ENCODE peak calls at places on chromosomes 1 and 21, in ten cellular contexts. R is endothelial cell, B is HCT116, A is mammary epithelial cell, S is right atrium auricular region, O is keratinocyte, F is AG09319, E is AG04450, D is fibroblast of lung, W is cardiac muscle cell. J is an unnamed sample.

GRCh38 chr1:206082831-206083695 is 30.1 kb downstream of the RHEX start:
- DNase-seq in R (no peak), B (no peak), A (no peak), S (no peak), O (no peak), F (no peak), E (no peak), D (no peak), W (peak), J (no peak)

GRCh38 chr1:178051071-178051470 is 42.8 kb upstream of the RASAL2 start:
- DNase-seq in R (no peak), B (no peak), A (no peak), S (no peak), O (no peak), F (no peak), E (no peak), D (no peak), W (no peak), J (no peak)

GRCh38 chr1:47507921-47508894 is 70.4 kb downstream of the FOXD2 start:
- DNase-seq in R (peak), B (no peak), A (no peak), S (no peak), O (no peak), F (no peak), E (no peak), D (no peak), W (peak), J (no peak)

GRCh38 chr21:33070921-33071877 is 1.3 kb downstream of the OLIG1 start:
- DNase-seq in R (peak), B (no peak), A (peak), S (no peak), O (no peak), F (no peak), E (no peak), D (no peak), W (peak), J (no peak)

GRCh38 chr1:39379187-39379586 is 112.2 kb upstream of the BMP8A start:
- DNase-seq in R (no peak), B (no peak), A (no peak), S (no peak), O (no peak), F (no peak), E (no peak), D (no peak), W (no peak), J (no peak)

GRCh38 chr1:96872757-96873156 is 151.2 kb downstream of the PTBP2 start:
- DNase-seq in R (no peak), B (no peak), A (peak), S (no peak), O (no peak), F (no peak), E (no peak), D (no peak), W (no peak), J (no peak)

GRCh38 chr1:212618466-212619210 is 10.1 kb downstream of the ATF3 start:
- DNase-seq in R (no peak), B (no peak), A (no peak), S (no peak), O (no peak), F (no peak), E (no peak), D (no peak), W (no peak), J (peak)

GRCh38 chr1:23682946-23683345 is 8.7 kb upstream of the RPL11 start:
- DNase-seq in R (no peak), B (no peak), A (no peak), S (no peak), O (no peak), F (no peak), E (no peak), D (no peak), W (no peak), J (no peak)

GRCh38 chr1:16905112-16905855 is 9.5 kb downstream of the RNU1-2 start:
- DNase-seq in R (no peak), B (peak), A (peak), S (no peak), O (peak), F (no peak), E (peak), D (peak), W (peak), J (peak)

GRCh38 chr1:103529746-103530145 is 4.2 kb downstream of the RNPC3 start:
- DNase-seq in R (no peak), B (no peak), A (peak), S (no peak), O (no peak), F (no peak), E (no peak), D (no peak), W (no peak), J (peak)

GRCh38 chr1:84377480-84378095 is 20.7 kb upstream of the DNASE2B start:
- DNase-seq in R (no peak), B (no peak), A (peak), S (no peak), O (no peak), F (peak), E (peak), D (peak), W (no peak), J (peak)

GRCh38 chr21:24895885-24896734 is 711.2 kb downstream of the MRPL39 start:
- DNase-seq in R (peak), B (no peak), A (no peak), S (no peak), O (no peak), F (no peak), E (no peak), D (peak), W (peak), J (peak)

DNA sequence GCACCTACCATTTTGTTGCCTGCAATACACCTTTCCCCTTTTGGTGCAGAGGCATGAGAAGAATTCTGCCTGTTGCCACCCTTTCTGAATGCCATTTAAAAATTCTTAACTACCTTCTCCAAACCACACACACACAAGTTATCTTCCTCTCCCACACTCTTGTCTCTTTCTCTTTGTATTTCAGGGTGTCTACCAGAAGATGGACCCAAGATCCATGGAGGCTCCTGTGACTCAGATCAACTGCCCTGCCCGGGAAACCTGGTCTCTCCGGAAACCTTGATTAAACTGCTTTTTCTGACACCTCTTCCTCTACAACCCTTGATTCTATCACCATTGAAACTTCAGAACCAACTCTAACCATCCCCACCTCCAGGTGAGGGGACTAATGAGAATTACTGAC is 2.4 kb upstream of the TARS2 start:
- DNase-seq in R (no peak), B (no peak), A (peak), S (no peak), O (no peak), F (no peak), E (no peak), D (no peak), W (no peak), J (peak)
- TF ChIP-seq CTCF in R (no peak), B (peak), A (peak), S (peak), O (peak), F (peak), E (peak), D (peak), W (peak), J (peak)

DNA sequence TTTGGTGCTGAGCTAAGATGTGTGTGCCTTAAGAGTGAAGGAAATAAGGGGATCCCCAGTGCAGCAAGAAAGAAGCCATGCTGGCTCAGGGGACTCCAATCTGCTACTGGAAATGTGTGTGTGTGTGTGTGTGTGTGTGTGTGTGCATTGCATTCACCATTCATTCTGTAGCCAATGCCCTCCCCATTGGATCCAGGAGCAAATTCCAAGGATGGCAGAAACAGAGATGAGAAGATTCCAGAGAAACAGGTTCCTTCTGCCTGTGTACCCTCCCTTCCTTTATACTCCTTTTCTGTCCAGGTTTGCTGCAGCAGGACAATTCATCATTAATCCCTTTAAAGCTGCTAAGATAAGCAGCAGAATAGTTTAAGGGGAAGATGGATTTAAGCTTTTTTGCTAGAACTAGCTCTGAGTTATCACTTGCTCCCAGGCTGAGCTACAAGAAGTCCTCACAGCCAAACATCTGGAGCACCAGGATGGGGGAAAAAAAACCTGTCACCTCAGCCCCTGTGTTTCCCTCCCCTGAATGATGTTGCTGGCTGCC is 3.2 kb downstream of the SLC6A17 start:
- DNase-seq in R (no peak), B (no peak), A (no peak), S (no peak), O (no peak), F (no peak), E (no peak), D (no peak), W (no peak), J (no peak)
- TF ChIP-seq CTCF in R (no peak), B (no peak), A (no peak), S (no peak), O (no peak), F (no peak), E (no peak), D (no peak), W (no peak), J (no peak)

GRCh38 chr1:163822933-163823511 is 501.3 kb downstream of the NUF2 start:
- DNase-seq in R (no peak), B (no peak), A (no peak), S (no peak), O (no peak), F (no peak), E (no peak), D (no peak), W (no peak), J (no peak)

GRCh38 chr1:163824006-163824405 is 502.3 kb downstream of the NUF2 start:
- DNase-seq in R (no peak), B (no peak), A (peak), S (peak), O (peak), F (peak), E (no peak), D (peak), W (no peak), J (peak)

GRCh38 chr1:163821679-163822078 is 499.9 kb downstream of the NUF2 start:
- DNase-seq in R (no peak), B (no peak), A (no peak), S (no peak), O (peak), F (no peak), E (no peak), D (no peak), W (no peak), J (no peak)

GRCh38 chr1:163820190-163820589 is 498.4 kb downstream of the NUF2 start:
- DNase-seq in R (no peak), B (no peak), A (no peak), S (no peak), O (no peak), F (no peak), E (no peak), D (no peak), W (no peak), J (no peak)

GRCh38 chr1:163820748-163821147 is 499.0 kb downstream of the NUF2 start:
- DNase-seq in R (no peak), B (no peak), A (no peak), S (no peak), O (no peak), F (no peak), E (no peak), D (peak), W (no peak), J (no peak)
- TF ChIP-seq CTCF in R (no peak), B (peak), A (peak), S (peak), O (no peak), F (peak), E (peak), D (no peak), W (peak), J (peak)

DNA sequence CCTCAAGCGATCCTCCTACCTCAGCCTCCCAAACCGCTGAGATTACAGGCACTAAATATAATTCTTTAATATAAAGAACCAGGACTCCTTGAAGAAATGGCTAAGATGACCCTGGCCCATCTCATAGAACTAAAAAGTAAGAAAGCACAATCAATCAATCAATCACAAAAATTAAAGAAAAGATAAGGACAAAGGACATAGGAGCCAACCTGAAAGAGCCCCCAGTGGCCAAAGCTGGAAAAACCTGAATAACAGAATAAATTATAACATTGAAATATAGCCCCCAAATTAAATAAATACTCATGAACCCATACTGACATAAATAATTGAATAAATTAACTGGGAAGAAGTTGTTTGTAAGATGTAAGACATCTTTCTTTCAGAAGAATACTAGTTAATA is 8.9 kb downstream of the NUP210L start:
- DNase-seq in R (no peak), B (no peak), A (no peak), S (no peak), O (no peak), F (no peak), E (no peak), D (no peak), W (no peak), J (no peak)
- TF ChIP-seq CTCF in R (peak), B (peak), A (peak), S (peak), O (no peak), F (peak), E (peak), D (peak), W (peak), J (peak)

DNA sequence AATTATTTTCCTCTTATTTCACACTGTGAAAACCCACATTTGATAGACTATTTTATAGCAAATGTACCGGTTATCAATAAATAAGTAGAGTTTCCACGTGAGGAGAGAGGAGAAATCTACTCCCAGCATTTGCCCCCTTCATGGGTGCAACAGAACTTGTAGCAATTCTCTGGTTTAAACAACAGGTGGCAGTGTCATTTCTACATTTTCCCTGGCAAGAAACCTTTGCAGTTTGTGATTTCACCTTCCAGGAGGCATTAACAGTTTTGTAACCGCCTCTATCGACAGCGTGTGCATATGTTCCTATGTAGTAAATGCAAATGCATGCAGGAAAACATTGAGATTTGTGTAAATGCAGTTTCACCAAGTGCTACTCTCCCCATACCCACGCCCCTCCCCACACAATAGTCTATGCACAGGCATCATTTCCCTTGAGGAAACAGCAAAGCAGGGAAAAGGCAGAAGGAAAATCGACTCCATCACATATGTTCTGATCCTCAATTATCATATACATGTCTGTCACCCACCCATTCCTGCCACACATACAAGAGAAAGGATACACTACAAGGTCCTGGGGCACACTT is 494.7 kb downstream of the SMYD3 start:
- DNase-seq in R (peak), B (peak), A (peak), S (no peak), O (no peak), F (no peak), E (no peak), D (peak), W (peak), J (peak)
- TF ChIP-seq CTCF in R (peak), B (peak), A (peak), S (peak), O (peak), F (peak), E (peak), D (peak), W (peak), J (peak)

DNA sequence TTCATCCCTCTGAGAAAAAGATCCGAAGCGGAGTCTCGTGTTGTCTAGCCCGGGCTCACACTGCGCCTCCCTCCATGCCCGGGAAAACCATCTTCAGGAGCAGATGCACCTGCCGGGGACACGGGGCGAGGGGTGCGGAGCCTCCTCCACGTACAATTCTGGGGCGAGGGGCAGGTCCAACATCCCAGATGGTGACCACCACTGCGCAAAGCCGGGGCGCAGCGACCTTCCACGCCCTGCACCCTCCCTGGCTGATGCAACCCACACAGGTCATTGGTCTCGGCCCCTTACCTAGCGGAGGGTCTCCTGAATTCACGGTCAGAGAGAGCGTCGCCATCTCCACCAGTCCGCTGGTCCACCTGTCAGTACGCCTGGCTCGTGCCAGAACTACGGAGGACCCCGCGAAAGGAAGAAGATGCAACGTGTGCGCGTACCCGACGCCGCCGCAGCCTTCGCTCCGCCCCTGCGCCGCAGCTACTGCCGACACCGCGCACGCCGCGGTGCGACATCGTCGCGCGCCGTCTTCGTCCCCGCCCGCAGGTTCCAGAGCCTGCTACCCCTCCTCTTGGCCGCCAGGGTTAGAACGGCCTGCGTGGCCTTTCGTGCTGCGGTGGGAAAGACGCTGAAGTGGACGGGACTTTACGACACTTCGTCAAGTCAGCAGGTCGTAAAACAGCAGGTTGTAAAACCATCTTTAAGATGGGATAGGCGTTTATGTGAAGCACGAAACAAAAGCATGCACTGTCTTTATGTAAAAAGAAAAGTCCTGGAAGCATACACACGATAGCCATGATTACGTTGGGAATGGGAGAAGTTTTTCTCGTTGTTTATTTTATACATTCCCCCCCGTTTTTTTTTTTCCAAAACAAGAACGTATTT is at the start of gene EPRS1:
- DNase-seq in R (peak), B (peak), A (peak), S (peak), O (peak), F (peak), E (peak), D (peak), W (peak), J (peak)
- TF ChIP-seq CTCF in R (peak), B (peak), A (peak), S (peak), O (peak), F (peak), E (peak), D (peak), W (peak), J (peak)

GRCh38 chr1:172939475-172939874 is 111.3 kb downstream of the TNFSF18 start:
- DNase-seq in R (no peak), B (no peak), A (no peak), S (no peak), O (no peak), F (no peak), E (no peak), D (no peak), W (no peak), J (no peak)
- TF ChIP-seq CTCF in R (no peak), B (no peak), A (no peak), S (no peak), O (no peak), F (no peak), E (no peak), D (no peak), W (no peak), J (no peak)

DNA sequence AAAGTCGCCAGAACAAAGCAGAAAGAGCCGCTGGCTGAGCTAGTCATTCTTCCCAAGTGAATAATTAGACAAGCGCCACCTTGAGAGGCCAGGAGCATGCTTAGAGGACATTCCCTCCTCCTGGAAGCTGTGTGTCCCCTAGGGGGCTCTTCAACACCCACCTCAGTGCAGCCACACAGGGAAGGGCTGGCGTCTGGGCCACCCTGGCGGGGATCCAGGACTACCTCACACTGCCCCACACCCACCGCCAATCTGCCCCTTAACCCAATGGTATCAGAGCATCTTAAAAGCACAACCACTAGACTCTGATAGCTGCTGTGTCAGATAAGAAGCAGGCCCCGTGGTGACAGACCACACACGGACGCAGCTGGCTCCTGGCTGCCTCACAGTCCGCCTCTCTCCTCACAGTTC is 24.9 kb downstream of the SETD4 start:
- DNase-seq in R (no peak), B (no peak), A (no peak), S (no peak), O (no peak), F (no peak), E (no peak), D (no peak), W (peak), J (no peak)
- TF ChIP-seq CTCF in R (no peak), B (no peak), A (no peak), S (peak), O (no peak), F (no peak), E (no peak), D (no peak), W (no peak), J (peak)